ENCODE peak calls at places on chromosomes 1 and 21, in five cellular contexts. One of them, this sample, is unnamed.

GRCh38 chr1:67749844-67750689 is 65.1 kb downstream of the GADD45A start:
- DNase-seq in stimulated activated CD4-positive, alpha-beta T cell treated with anti-CD3 and anti-CD28 coated beads, Interleukin-1b, Interleukin-23, amount 100 ng/mL, for 24 hours: no peak
- DNase-seq in OCI-M1: peak; percentile 67
- DNase-seq in activated naive CD4-positive, alpha-beta T cell: no peak
- DNase-seq in Kasumi-1: no peak
- DNase-seq in this sample: peak; percentile 69

GRCh38 chr1:225990705-225991464 is 8.3 kb downstream of the SDE2 start:
- DNase-seq in stimulated activated CD4-positive, alpha-beta T cell treated with anti-CD3 and anti-CD28 coated beads, Interleukin-1b, Interleukin-23, amount 100 ng/mL, for 24 hours: no peak
- DNase-seq in OCI-M1: peak; percentile 92
- DNase-seq in activated naive CD4-positive, alpha-beta T cell: no peak
- DNase-seq in Kasumi-1: no peak
- DNase-seq in this sample: peak; percentile 39

GRCh38 chr1:159011701-159012100 is 2.0 kb downstream of the IFI16 start:
- DNase-seq in stimulated activated CD4-positive, alpha-beta T cell treated with anti-CD3 and anti-CD28 coated beads, Interleukin-1b, Interleukin-23, amount 100 ng/mL, for 24 hours: no peak
- DNase-seq in OCI-M1: peak; percentile 24
- DNase-seq in activated naive CD4-positive, alpha-beta T cell: no peak
- DNase-seq in Kasumi-1: peak; percentile 11
- DNase-seq in this sample: no peak

GRCh38 chr1:182397653-182398388 is 2.6 kb downstream of the TEDDM1 start:
- DNase-seq in stimulated activated CD4-positive, alpha-beta T cell treated with anti-CD3 and anti-CD28 coated beads, Interleukin-1b, Interleukin-23, amount 100 ng/mL, for 24 hours: no peak
- DNase-seq in OCI-M1: no peak
- DNase-seq in activated naive CD4-positive, alpha-beta T cell: no peak
- DNase-seq in Kasumi-1: no peak
- DNase-seq in this sample: no peak

GRCh38 chr1:41431490-41432350 is 52.8 kb downstream of the EDN2 start:
- DNase-seq in stimulated activated CD4-positive, alpha-beta T cell treated with anti-CD3 and anti-CD28 coated beads, Interleukin-1b, Interleukin-23, amount 100 ng/mL, for 24 hours: no peak
- DNase-seq in OCI-M1: no peak
- DNase-seq in activated naive CD4-positive, alpha-beta T cell: no peak
- DNase-seq in Kasumi-1: no peak
- DNase-seq in this sample: no peak

GRCh38 chr1:235047331-235047871 is 81.2 kb downstream of the TOMM20 start:
- DNase-seq in stimulated activated CD4-positive, alpha-beta T cell treated with anti-CD3 and anti-CD28 coated beads, Interleukin-1b, Interleukin-23, amount 100 ng/mL, for 24 hours: no peak
- DNase-seq in OCI-M1: no peak
- DNase-seq in activated naive CD4-positive, alpha-beta T cell: no peak
- DNase-seq in Kasumi-1: no peak
- DNase-seq in this sample: no peak

GRCh38 chr1:30720271-30721223 is 2.8 kb downstream of the MATN1 start:
- DNase-seq in stimulated activated CD4-positive, alpha-beta T cell treated with anti-CD3 and anti-CD28 coated beads, Interleukin-1b, Interleukin-23, amount 100 ng/mL, for 24 hours: no peak
- DNase-seq in OCI-M1: no peak
- DNase-seq in activated naive CD4-positive, alpha-beta T cell: no peak
- DNase-seq in Kasumi-1: no peak
- DNase-seq in this sample: no peak

GRCh38 chr1:168172250-168172915 is 6.4 kb upstream of the TIPRL start:
- DNase-seq in stimulated activated CD4-positive, alpha-beta T cell treated with anti-CD3 and anti-CD28 coated beads, Interleukin-1b, Interleukin-23, amount 100 ng/mL, for 24 hours: no peak
- DNase-seq in OCI-M1: no peak
- DNase-seq in activated naive CD4-positive, alpha-beta T cell: no peak
- DNase-seq in Kasumi-1: no peak
- DNase-seq in this sample: no peak

GRCh38 chr1:146016891-146017290 is 4.6 kb downstream of the HJV start:
- DNase-seq in stimulated activated CD4-positive, alpha-beta T cell treated with anti-CD3 and anti-CD28 coated beads, Interleukin-1b, Interleukin-23, amount 100 ng/mL, for 24 hours: no peak
- DNase-seq in OCI-M1: no peak
- DNase-seq in activated naive CD4-positive, alpha-beta T cell: no peak
- DNase-seq in Kasumi-1: no peak
- DNase-seq in this sample: no peak

GRCh38 chr1:208107817-208108608 is 136.2 kb downstream of the PLXNA2 start:
- DNase-seq in stimulated activated CD4-positive, alpha-beta T cell treated with anti-CD3 and anti-CD28 coated beads, Interleukin-1b, Interleukin-23, amount 100 ng/mL, for 24 hours: no peak
- DNase-seq in OCI-M1: no peak
- DNase-seq in activated naive CD4-positive, alpha-beta T cell: no peak
- DNase-seq in Kasumi-1: no peak
- DNase-seq in this sample: no peak

GRCh38 chr21:32826317-32827167 is 55.0 kb upstream of the PAXBP1 start:
- DNase-seq in stimulated activated CD4-positive, alpha-beta T cell treated with anti-CD3 and anti-CD28 coated beads, Interleukin-1b, Interleukin-23, amount 100 ng/mL, for 24 hours: no peak
- DNase-seq in OCI-M1: peak; percentile 85
- DNase-seq in activated naive CD4-positive, alpha-beta T cell: no peak
- DNase-seq in Kasumi-1: peak; percentile 82
- DNase-seq in this sample: peak; percentile 65

GRCh38 chr1:70718086-70718630 is 307.1 kb downstream of the CTH start:
- DNase-seq in stimulated activated CD4-positive, alpha-beta T cell treated with anti-CD3 and anti-CD28 coated beads, Interleukin-1b, Interleukin-23, amount 100 ng/mL, for 24 hours: no peak
- DNase-seq in OCI-M1: no peak
- DNase-seq in activated naive CD4-positive, alpha-beta T cell: no peak
- DNase-seq in Kasumi-1: no peak
- DNase-seq in this sample: no peak

GRCh38 chr1:183550915-183551314 is 39.3 kb downstream of the NCF2 start:
- DNase-seq in stimulated activated CD4-positive, alpha-beta T cell treated with anti-CD3 and anti-CD28 coated beads, Interleukin-1b, Interleukin-23, amount 100 ng/mL, for 24 hours: no peak
- DNase-seq in OCI-M1: no peak
- DNase-seq in activated naive CD4-positive, alpha-beta T cell: no peak
- DNase-seq in Kasumi-1: no peak
- DNase-seq in this sample: no peak

GRCh38 chr1:159076753-159077656 is at the start of gene AIM2:
- DNase-seq in stimulated activated CD4-positive, alpha-beta T cell treated with anti-CD3 and anti-CD28 coated beads, Interleukin-1b, Interleukin-23, amount 100 ng/mL, for 24 hours: peak; percentile 81
- DNase-seq in OCI-M1: peak; percentile 100
- DNase-seq in activated naive CD4-positive, alpha-beta T cell: peak; percentile 47
- DNase-seq in Kasumi-1: no peak
- DNase-seq in this sample: peak; percentile 60

GRCh38 chr21:32735524-32735923 is 7.7 kb upstream of the SYNJ1 start:
- DNase-seq in stimulated activated CD4-positive, alpha-beta T cell treated with anti-CD3 and anti-CD28 coated beads, Interleukin-1b, Interleukin-23, amount 100 ng/mL, for 24 hours: no peak
- DNase-seq in OCI-M1: no peak
- DNase-seq in activated naive CD4-positive, alpha-beta T cell: no peak
- DNase-seq in Kasumi-1: no peak
- DNase-seq in this sample: no peak

GRCh38 chr1:240526321-240526720 is 85.6 kb downstream of the GREM2 start:
- DNase-seq in stimulated activated CD4-positive, alpha-beta T cell treated with anti-CD3 and anti-CD28 coated beads, Interleukin-1b, Interleukin-23, amount 100 ng/mL, for 24 hours: no peak
- DNase-seq in OCI-M1: no peak
- DNase-seq in activated naive CD4-positive, alpha-beta T cell: no peak
- DNase-seq in Kasumi-1: no peak
- DNase-seq in this sample: no peak

GRCh38 chr1:217253985-217254384 is 376.9 kb downstream of the GPATCH2 start:
- DNase-seq in stimulated activated CD4-positive, alpha-beta T cell treated with anti-CD3 and anti-CD28 coated beads, Interleukin-1b, Interleukin-23, amount 100 ng/mL, for 24 hours: no peak
- DNase-seq in OCI-M1: no peak
- DNase-seq in activated naive CD4-positive, alpha-beta T cell: no peak
- DNase-seq in Kasumi-1: no peak
- DNase-seq in this sample: no peak

GRCh38 chr1:96538001-96538649 is 183.5 kb upstream of the PTBP2 start:
- DNase-seq in stimulated activated CD4-positive, alpha-beta T cell treated with anti-CD3 and anti-CD28 coated beads, Interleukin-1b, Interleukin-23, amount 100 ng/mL, for 24 hours: no peak
- DNase-seq in OCI-M1: peak; percentile 24
- DNase-seq in activated naive CD4-positive, alpha-beta T cell: no peak
- DNase-seq in Kasumi-1: no peak
- DNase-seq in this sample: no peak

GRCh38 chr1:26998319-26999300 is 5.1 kb downstream of the TRNP1 start:
- DNase-seq in stimulated activated CD4-positive, alpha-beta T cell treated with anti-CD3 and anti-CD28 coated beads, Interleukin-1b, Interleukin-23, amount 100 ng/mL, for 24 hours: no peak
- DNase-seq in OCI-M1: no peak
- DNase-seq in activated naive CD4-positive, alpha-beta T cell: no peak
- DNase-seq in Kasumi-1: no peak
- DNase-seq in this sample: no peak

GRCh38 chr1:8716238-8716637 is 101.2 kb downstream of the RERE start:
- DNase-seq in stimulated activated CD4-positive, alpha-beta T cell treated with anti-CD3 and anti-CD28 coated beads, Interleukin-1b, Interleukin-23, amount 100 ng/mL, for 24 hours: no peak
- DNase-seq in OCI-M1: no peak
- DNase-seq in activated naive CD4-positive, alpha-beta T cell: no peak
- DNase-seq in Kasumi-1: no peak
- DNase-seq in this sample: no peak

GRCh38 chr1:33348194-33348593 is 27.3 kb upstream of the A3GALT2 start:
- DNase-seq in stimulated activated CD4-positive, alpha-beta T cell treated with anti-CD3 and anti-CD28 coated beads, Interleukin-1b, Interleukin-23, amount 100 ng/mL, for 24 hours: no peak
- DNase-seq in OCI-M1: no peak
- DNase-seq in activated naive CD4-positive, alpha-beta T cell: no peak
- DNase-seq in Kasumi-1: no peak
- DNase-seq in this sample: no peak

GRCh38 chr21:15688809-15689208 is 41.0 kb upstream of the USP25 start:
- DNase-seq in stimulated activated CD4-positive, alpha-beta T cell treated with anti-CD3 and anti-CD28 coated beads, Interleukin-1b, Interleukin-23, amount 100 ng/mL, for 24 hours: no peak
- DNase-seq in OCI-M1: no peak
- DNase-seq in activated naive CD4-positive, alpha-beta T cell: no peak
- DNase-seq in Kasumi-1: no peak
- DNase-seq in this sample: peak; percentile 13

GRCh38 chr21:35982717-35983116 is 77.6 kb downstream of the SETD4 start:
- DNase-seq in stimulated activated CD4-positive, alpha-beta T cell treated with anti-CD3 and anti-CD28 coated beads, Interleukin-1b, Interleukin-23, amount 100 ng/mL, for 24 hours: no peak
- DNase-seq in OCI-M1: no peak
- DNase-seq in activated naive CD4-positive, alpha-beta T cell: no peak
- DNase-seq in Kasumi-1: no peak
- DNase-seq in this sample: no peak

GRCh38 chr1:62358974-62359373 is 39.7 kb upstream of the KANK4 start:
- DNase-seq in stimulated activated CD4-positive, alpha-beta T cell treated with anti-CD3 and anti-CD28 coated beads, Interleukin-1b, Interleukin-23, amount 100 ng/mL, for 24 hours: no peak
- DNase-seq in OCI-M1: no peak
- DNase-seq in activated naive CD4-positive, alpha-beta T cell: no peak
- DNase-seq in Kasumi-1: no peak
- DNase-seq in this sample: no peak

GRCh38 chr1:119000371-119001180 is 12.4 kb upstream of the TBX15 start:
- DNase-seq in stimulated activated CD4-positive, alpha-beta T cell treated with anti-CD3 and anti-CD28 coated beads, Interleukin-1b, Interleukin-23, amount 100 ng/mL, for 24 hours: no peak
- DNase-seq in OCI-M1: no peak
- DNase-seq in activated naive CD4-positive, alpha-beta T cell: no peak
- DNase-seq in Kasumi-1: no peak
- DNase-seq in this sample: no peak

This sample was measured in RPMI8226.